ENCODE peak calls at places on chromosomes 1 and 21, in five cellular contexts. H is endothelial cell of umbilical vein, R is sigmoid colon, K is tibial artery, X is endothelial cell. M is an unnamed sample.
A peak's percentile ranks its signal among the peaks of the same experiment; 100 is the strongest.

GRCh38 chr21:37342046-37342632 is 24.4 kb upstream of the DYRK1A start:
- DNase-seq in H (no peak), R (no peak), K (no peak), X (no peak), M (no peak)

GRCh38 chr1:57450981-57451380 is 27.1 kb upstream of the DAB1 start:
- DNase-seq in H (no peak), R (no peak), K (no peak), X (no peak), M (no peak)

GRCh38 chr1:80448081-80448480 is 1352.7 kb upstream of the ADGRL2 start:
- DNase-seq in H (no peak), R (no peak), K (no peak), X (no peak), M (no peak)

GRCh38 chr1:201895913-201896807 is 7.5 kb downstream of the SHISA4 start:
- DNase-seq in H (peak; percentile 85), R (peak; percentile 97), K (peak; percentile 96), X (peak; percentile 86), M (peak; percentile 89)

GRCh38 chr1:38918568-38918967 is 23.1 kb downstream of the RHBDL2 start:
- DNase-seq in H (no peak), R (no peak), K (no peak), X (no peak), M (no peak)

GRCh38 chr21:26116456-26117011 is 54.0 kb downstream of the APP start:
- DNase-seq in H (no peak), R (no peak), K (no peak), X (no peak), M (no peak)

GRCh38 chr1:200179126-200179780 is 151.7 kb downstream of the NR5A2 start:
- DNase-seq in H (peak; percentile 83), R (no peak), K (no peak), X (no peak), M (no peak)

GRCh38 chr1:32361674-32362473 is 411 bp downstream of the FAM229A start:
- DNase-seq in H (peak; percentile 41), R (peak; percentile 75), K (peak; percentile 73), X (peak; percentile 58), M (peak; percentile 53)

GRCh38 chr1:201791051-201791774 is 37.7 kb upstream of the IPO9 start:
- DNase-seq in H (peak; percentile 84), R (no peak), K (no peak), X (no peak), M (no peak)

GRCh38 chr1:217153361-217153760 is 430.1 kb upstream of the ESRRG start:
- DNase-seq in H (no peak), R (no peak), K (no peak), X (no peak), M (no peak)

GRCh38 chr1:53551428-53551995 is 92.3 kb downstream of the DMRTB1 start:
- DNase-seq in H (no peak), R (no peak), K (peak; percentile 50), X (no peak), M (no peak)

GRCh38 chr1:119621714-119622113 is 26.4 kb downstream of the ZNF697 start:
- DNase-seq in H (no peak), R (no peak), K (no peak), X (no peak), M (no peak)

GRCh38 chr21:38244885-38245869 is 11.6 kb upstream of the KCNJ15 start:
- DNase-seq in H (peak; percentile 33), R (no peak), K (no peak), X (no peak), M (no peak)

GRCh38 chr1:204207136-204207616 is 6.6 kb downstream of the GOLT1A start:
- DNase-seq in H (peak; percentile 41), R (peak; percentile 77), K (no peak), X (peak; percentile 86), M (peak; percentile 79)

GRCh38 chr1:201647722-201648065 is 108.8 kb downstream of the NAV1 start:
- DNase-seq in H (no peak), R (no peak), K (no peak), X (no peak), M (no peak)

GRCh38 chr1:160108888-160109662 is 6.5 kb upstream of the ATP1A2 start:
- DNase-seq in H (peak; percentile 34), R (no peak), K (no peak), X (peak; percentile 58), M (peak; percentile 57)

GRCh38 chr21:26136686-26137085 is 33.9 kb downstream of the APP start:
- DNase-seq in H (no peak), R (no peak), K (no peak), X (no peak), M (no peak)

GRCh38 chr1:84387480-84388163 is 10.7 kb upstream of the DNASE2B start:
- DNase-seq in H (no peak), R (no peak), K (no peak), X (no peak), M (no peak)

GRCh38 chr1:234619794-234620247 is 9.8 kb upstream of the IRF2BP2 start:
- DNase-seq in H (no peak), R (no peak), K (no peak), X (no peak), M (no peak)

GRCh38 chr1:83692524-83693336 is 306.2 kb downstream of the TTLL7 start:
- DNase-seq in H (peak; percentile 24), R (no peak), K (no peak), X (peak; percentile 18), M (peak; percentile 41)

GRCh38 chr21:42796327-42797062 is 82.8 kb downstream of the WDR4 start:
- DNase-seq in H (no peak), R (no peak), K (no peak), X (no peak), M (no peak)

GRCh38 chr1:247448107-247448778 is 9.7 kb downstream of the OR2B11 start:
- DNase-seq in H (peak; percentile 65), R (peak; percentile 76), K (peak; percentile 72), X (peak; percentile 69), M (peak; percentile 34)

GRCh38 chr1:27966402-27967105 is 6.8 kb downstream of the XKR8 start:
- DNase-seq in H (no peak), R (no peak), K (no peak), X (no peak), M (no peak)

DNA sequence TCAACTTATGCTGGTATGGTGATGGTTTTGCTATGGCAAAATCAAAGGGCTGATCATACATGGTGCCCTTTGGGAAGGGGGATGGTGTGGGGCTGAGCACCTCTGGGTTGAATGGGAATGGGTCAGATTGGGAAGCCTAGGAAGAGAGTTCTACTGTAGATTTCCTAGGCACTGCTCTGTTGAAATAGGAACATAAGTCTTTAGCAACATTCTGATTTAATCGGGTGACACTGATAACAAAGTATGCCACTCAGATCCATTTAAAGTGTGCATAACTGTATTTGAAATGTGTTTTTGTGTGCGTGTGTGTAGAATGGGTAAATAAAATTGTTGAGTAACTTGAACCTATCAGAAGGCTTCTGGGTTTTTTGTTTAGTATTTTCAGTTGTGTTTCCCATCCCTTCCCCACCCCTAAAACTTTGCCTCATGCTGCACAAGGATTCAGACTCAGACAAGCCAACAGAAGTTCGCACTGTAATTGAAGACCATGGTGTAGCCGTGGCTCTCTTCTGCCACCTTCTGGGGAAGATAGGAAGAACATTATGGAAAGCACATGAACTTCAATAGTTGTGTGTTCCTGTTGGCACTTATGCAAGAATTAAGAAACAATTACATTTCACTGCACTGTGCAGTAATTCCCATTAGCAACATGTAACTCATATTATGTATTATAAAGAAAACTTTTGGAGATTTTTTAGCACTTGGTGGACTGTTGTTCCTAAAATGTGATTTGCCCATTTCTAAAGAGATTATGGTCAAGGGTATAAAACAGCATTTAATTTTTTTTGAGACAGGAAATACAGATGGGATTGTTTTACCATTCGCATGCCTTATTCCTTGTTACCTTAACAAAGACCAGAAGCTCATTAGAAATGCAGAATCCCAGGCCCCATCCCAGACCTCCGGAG is 10.9 kb upstream of the C4BPB start:
- DNase-seq in H (peak; percentile 85), R (peak; percentile 73), K (no peak), X (peak; percentile 74), M (peak; percentile 67)
- TF ChIP-seq CTCF in H (peak; percentile 69), R (peak; percentile 83), K (peak; percentile 84), X (peak; percentile 75), M (peak; percentile 93)

DNA sequence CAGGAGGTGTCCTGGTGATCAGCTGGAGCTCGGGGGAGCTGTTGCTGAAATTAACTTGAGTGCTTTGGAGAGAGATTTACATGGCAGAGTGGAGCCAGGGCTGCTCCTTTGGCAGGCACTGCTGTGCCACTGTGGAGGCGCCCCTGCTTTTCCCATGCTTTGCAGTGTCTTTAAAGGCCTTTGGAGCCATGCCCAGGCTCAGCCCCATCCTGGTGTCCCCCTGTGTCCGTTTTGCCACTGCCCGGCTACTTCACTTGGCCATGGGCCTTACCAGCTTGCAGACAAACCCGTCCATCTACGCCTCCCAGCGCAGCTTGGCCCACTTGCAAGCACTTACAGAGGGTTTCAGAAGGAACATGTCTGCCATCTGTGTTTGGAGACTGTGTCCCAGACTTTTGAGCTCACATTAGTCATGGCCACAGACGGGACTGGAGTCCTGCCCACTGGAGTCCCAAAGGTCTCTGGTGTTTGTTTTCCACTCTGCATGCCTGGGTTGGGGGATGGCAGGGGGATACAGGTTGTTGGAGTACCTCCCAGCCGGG is 18.2 kb upstream of the LAMTOR5 start:
- DNase-seq in H (no peak), R (peak; percentile 61), K (peak; percentile 68), X (no peak), M (no peak)
- TF ChIP-seq CTCF in H (no peak), R (no peak), K (no peak), X (no peak), M (no peak)

GRCh38 chr1:172356620-172357019 is 63.9 kb upstream of the C1orf105 start:
- DNase-seq in H (peak; percentile 42), R (no peak), K (no peak), X (no peak), M (no peak)
- TF ChIP-seq CTCF in H (no peak), R (no peak), K (no peak), X (no peak), M (no peak)

GRCh38 chr1:240190881-240191385 is 99.2 kb downstream of the FMN2 start:
- DNase-seq in H (no peak), R (peak; percentile 71), K (no peak), X (no peak), M (no peak)
- TF ChIP-seq CTCF in H (no peak), R (peak; percentile 39), K (no peak), X (peak; percentile 19), M (peak; percentile 69)

DNA sequence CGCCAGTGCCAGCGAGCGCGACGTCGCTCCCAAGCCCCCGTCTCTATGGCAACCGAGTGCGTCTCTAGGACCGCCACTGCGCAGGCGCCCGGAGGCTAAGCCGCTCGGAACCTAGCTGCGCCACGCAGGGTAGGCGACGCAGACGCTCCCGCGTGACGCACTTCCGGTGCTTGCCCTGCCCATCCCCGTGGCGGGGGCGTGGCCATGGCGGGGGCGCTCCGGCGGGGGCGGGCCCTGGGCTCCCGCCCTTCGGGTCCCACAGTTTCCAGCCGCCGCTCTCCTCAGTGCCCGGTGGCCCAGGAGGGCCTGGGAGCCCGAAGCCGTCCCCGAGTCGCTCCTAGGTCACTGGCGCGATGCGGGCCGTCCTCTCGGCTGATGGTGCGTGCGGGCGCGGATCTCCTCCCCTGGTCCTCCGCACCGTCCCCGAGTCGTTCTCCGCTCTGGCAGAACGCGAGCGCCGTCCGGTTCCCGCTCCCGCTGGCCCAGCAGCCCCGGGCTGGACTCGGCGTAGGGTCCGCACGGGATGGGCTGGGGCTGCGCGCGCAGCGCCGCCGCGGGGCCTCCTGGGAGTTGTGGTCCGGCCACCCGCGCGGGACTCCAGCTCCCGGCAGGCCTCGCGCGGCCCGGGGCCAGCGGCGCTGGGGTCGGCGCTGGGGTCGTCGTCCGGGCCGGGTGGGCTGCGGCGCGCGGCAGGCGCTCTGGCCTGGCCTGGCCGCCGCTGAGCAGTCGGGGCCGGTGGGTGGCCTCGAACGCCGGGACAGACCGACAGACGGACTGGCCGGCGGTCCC is at the start of gene MIB2:
- DNase-seq in H (peak; percentile 95), R (peak; percentile 98), K (peak; percentile 96), X (peak; percentile 95), M (peak; percentile 91)
- TF ChIP-seq CTCF in H (no peak), R (no peak), K (no peak), X (no peak), M (no peak)

M was measured in neural crest cell.